ENCODE peak calls at places on chromosome 5, in ten cellular contexts. I is BE2C; J is activated CD4-positive, alpha-beta T cell treated with anti-CD3 and anti-CD28 coated beads, Interleukin-2, amount 10 ng/mL, durations not matched to agents 7 days and 5 days; X is GM13976; W is NCI-H345; R is H54; T is AML-193; V is central memory CD4-positive, alpha-beta T cell; L is lower lobe of right lung; D is stimulated activated CD4-positive, alpha-beta T cell treated with anti-CD3 and anti-CD28 coated beads, Interleukin-1b, Interleukin-23, amount 100 ng/mL, for 1 hour. A is an unnamed sample.

GRCh38 chr5:136772541-136772940 is 407.2 kb upstream of the TRPC7 start:
- DNase-seq in D (no peak), J (no peak), W (no peak), X (no peak), V (no peak), L (no peak), R (no peak), T (no peak), I (no peak), A (no peak)

GRCh38 chr5:94057655-94058054 is 316.3 kb upstream of the POU5F2 start:
- DNase-seq in I (no peak), R (no peak), V (no peak), X (no peak), J (no peak), W (no peak), D (no peak), T (no peak), L (no peak), A (no peak)

GRCh38 chr5:78604693-78605092 is 43.9 kb downstream of the LHFPL2 start:
- DNase-seq in I (no peak), L (no peak), T (no peak), J (no peak), D (no peak), X (no peak), W (no peak), V (no peak), R (no peak), A (no peak)

GRCh38 chr5:91123896-91124295 is 259.2 kb downstream of the ARRDC3 start:
- DNase-seq in W (no peak), L (no peak), R (no peak), D (no peak), X (no peak), J (no peak), I (no peak), V (no peak), T (no peak), A (no peak)

GRCh38 chr5:55509768-55510522 is 24.8 kb downstream of the PLPP1 start:
- DNase-seq in L (no peak), V (no peak), X (no peak), R (no peak), J (no peak), T (no peak), I (no peak), D (no peak), W (no peak), A (no peak)

GRCh38 chr5:101653996-101654395 is 642.1 kb downstream of the SLCO4C1 start:
- DNase-seq in J (no peak), T (no peak), L (no peak), X (no peak), V (no peak), W (no peak), D (no peak), I (no peak), R (no peak), A (no peak)

GRCh38 chr5:106288977-106289376 is 1381.8 kb downstream of the EFNA5 start:
- DNase-seq in D (no peak), J (no peak), R (no peak), W (no peak), X (no peak), I (no peak), V (no peak), L (no peak), T (no peak), A (no peak)

GRCh38 chr5:58462623-58463230 is 2.8 kb upstream of the PLK2 start:
- DNase-seq in I (peak), V (peak), T (peak), L (no peak), R (no peak), W (peak), X (peak), J (peak), D (peak), A (no peak)

GRCh38 chr5:125766706-125767105 is 656.5 kb upstream of the GRAMD2B start:
- DNase-seq in I (no peak), J (no peak), X (no peak), W (no peak), V (no peak), R (no peak), D (no peak), L (no peak), T (no peak), A (no peak)

GRCh38 chr5:148957591-148958202 is 105.2 kb downstream of the SH3TC2 start:
- DNase-seq in I (peak), W (peak), X (peak), T (peak), D (no peak), R (no peak), J (peak), V (peak), L (peak), A (no peak)

GRCh38 chr5:9515451-9515850 is 30.4 kb downstream of the SEMA5A start:
- DNase-seq in J (no peak), W (no peak), L (no peak), T (no peak), I (no peak), D (no peak), V (no peak), X (no peak), R (no peak), A (no peak)

GRCh38 chr5:8813180-8813579 is 732.7 kb downstream of the SEMA5A start:
- DNase-seq in W (no peak), D (no peak), L (no peak), T (no peak), I (no peak), R (no peak), V (no peak), X (no peak), J (no peak), A (no peak)

GRCh38 chr5:131296213-131296672 is 32.4 kb downstream of the CDC42SE2 start:
- DNase-seq in T (no peak), D (no peak), L (no peak), I (no peak), X (no peak), W (no peak), R (no peak), J (peak), V (no peak), A (no peak)

GRCh38 chr5:156383510-156383909 is 56.5 kb downstream of the SGCD start:
- DNase-seq in T (no peak), R (no peak), I (no peak), L (no peak), W (no peak), J (no peak), V (no peak), D (no peak), X (no peak), A (no peak)

GRCh38 chr5:163401271-163401670 is 36.1 kb upstream of the CCNG1 start:
- DNase-seq in I (no peak), X (no peak), L (no peak), V (no peak), R (no peak), W (no peak), T (no peak), D (no peak), J (no peak), A (no peak)

GRCh38 chr5:135012033-135012588 is 21.9 kb downstream of the PITX1 start:
- DNase-seq in V (no peak), L (peak), W (no peak), T (no peak), D (no peak), J (no peak), X (no peak), R (no peak), I (no peak), A (no peak)

GRCh38 chr5:58497956-58498942 is 7.0 kb downstream of the GAPT start:
- DNase-seq in J (no peak), L (no peak), R (no peak), V (no peak), I (peak), X (no peak), D (no peak), W (no peak), T (no peak), A (no peak)

GRCh38 chr5:80318212-80318611 is 1.6 kb upstream of the SPZ1 start:
- DNase-seq in R (no peak), X (no peak), T (no peak), V (no peak), I (peak), J (no peak), D (no peak), W (no peak), L (no peak), A (no peak)

GRCh38 chr5:4580772-4581171 is 559.4 kb upstream of the ADAMTS16 start:
- DNase-seq in L (no peak), W (no peak), D (no peak), X (no peak), V (no peak), J (no peak), I (no peak), R (no peak), T (no peak), A (no peak)

GRCh38 chr5:149326611-149327010 is 18.7 kb upstream of the GRPEL2 start:
- DNase-seq in V (no peak), J (no peak), W (no peak), R (no peak), T (no peak), I (no peak), D (no peak), X (no peak), L (no peak), A (no peak)

GRCh38 chr5:142316051-142316450 is 8.8 kb downstream of the SPRY4 start:
- DNase-seq in V (peak), I (peak), J (peak), W (peak), X (no peak), D (no peak), T (no peak), L (no peak), R (no peak), A (no peak)

GRCh38 chr5:130805601-130806000 is 359.5 kb downstream of the HINT1 start:
- DNase-seq in I (no peak), L (no peak), V (no peak), R (no peak), W (no peak), X (no peak), T (no peak), D (no peak), J (no peak), A (no peak)

GRCh38 chr5:156815988-156816599 is 34.0 kb upstream of the PPP1R2B start:
- DNase-seq in X (peak), L (no peak), R (no peak), V (no peak), D (no peak), T (peak), W (peak), J (peak), I (no peak), A (no peak)

GRCh38 chr5:36855141-36855495 is 21.5 kb upstream of the NIPBL start:
- DNase-seq in W (no peak), V (no peak), J (no peak), D (no peak), I (no peak), R (no peak), L (no peak), T (no peak), X (no peak), A (no peak)

GRCh38 chr5:34622046-34622435 is 34.1 kb upstream of the RAI14 start:
- DNase-seq in W (no peak), X (no peak), R (no peak), D (no peak), V (no peak), I (no peak), J (no peak), T (no peak), L (no peak), A (no peak)

GRCh38 chr5:2710910-2711309 is 40.6 kb downstream of the IRX2 start:
- DNase-seq in W (no peak), V (no peak), J (no peak), X (no peak), T (peak), R (no peak), I (no peak), D (no peak), L (no peak), A (no peak)

GRCh38 chr5:175718401-175719108 is 60.7 kb downstream of the HRH2 start:
- DNase-seq in I (peak), D (no peak), W (peak), V (peak), T (peak), R (peak), J (peak), X (no peak), L (peak), A (no peak)

GRCh38 chr5:95620870-95621838 is 1.3 kb downstream of the GPR150 start:
- DNase-seq in W (peak), T (peak), R (no peak), V (peak), I (peak), D (no peak), X (peak), L (peak), J (peak), A (no peak)

A was measured in esophagus squamous epithelium.